ENCODE peak calls at places on chromosomes 11 and 22, in four cellular contexts. P is K562, O is HepG2, Z is GM12878. G is an unnamed sample.

GRCh38 chr11:22802861-22803260 is 26.7 kb downstream of the SVIP start:
- DNase-seq in P (no peak), O (peak; percentile 76), Z (no peak), G (no peak)

GRCh38 chr22:38267086-38267485 is 5.7 kb downstream of the TMEM184B start:
- DNase-seq in P (peak; percentile 32), O (no peak), Z (no peak), G (no peak)

GRCh38 chr11:66118847-66119246 is 48.8 kb downstream of the PACS1 start:
- DNase-seq in P (no peak), O (no peak), Z (no peak), G (no peak)

GRCh38 chr11:65651589-65652510 is 10.9 kb downstream of the RELA start:
- DNase-seq in P (peak; percentile 37), O (no peak), Z (no peak), G (no peak)

GRCh38 chr22:27349456-27349855 is 452.1 kb downstream of the MN1 start:
- DNase-seq in P (no peak), O (no peak), Z (no peak), G (no peak)

GRCh38 chr11:26665946-26666345 is 55.9 kb downstream of the SLC5A12 start:
- DNase-seq in P (no peak), O (no peak), Z (no peak), G (no peak)

GRCh38 chr11:78806214-78807004 is 231.7 kb upstream of the NARS2 start:
- DNase-seq in P (no peak), O (no peak), Z (no peak), G (no peak)

GRCh38 chr11:119705362-119705761 is 23.6 kb downstream of the NECTIN1 start:
- DNase-seq in P (no peak), O (no peak), Z (no peak), G (no peak)

GRCh38 chr22:17601031-17601430 is 27.5 kb downstream of the ATP6V1E1 start:
- DNase-seq in P (no peak), O (no peak), Z (no peak), G (no peak)

GRCh38 chr22:37581534-37581933 is 1.6 kb upstream of the LGALS2 start:
- DNase-seq in P (no peak), O (no peak), Z (no peak), G (no peak)

GRCh38 chr11:123454060-123454651 is 24.1 kb downstream of the GRAMD1B start:
- DNase-seq in P (no peak), O (no peak), Z (no peak), G (peak; percentile 81)

GRCh38 chr11:123458501-123458900 is 28.4 kb downstream of the GRAMD1B start:
- DNase-seq in P (no peak), O (no peak), Z (no peak), G (no peak)

GRCh38 chr11:123454796-123455195 is 24.7 kb downstream of the GRAMD1B start:
- DNase-seq in P (no peak), O (no peak), Z (no peak), G (no peak)

GRCh38 chr11:123460006-123460700 is 30.1 kb downstream of the GRAMD1B start:
- DNase-seq in P (no peak), O (no peak), Z (no peak), G (no peak)

GRCh38 chr11:123457187-123457770 is 27.2 kb downstream of the GRAMD1B start:
- DNase-seq in P (no peak), O (no peak), Z (no peak), G (no peak)
- TF ChIP-seq POLR2AphosphoS2 in P (no peak), O (no peak), Z (no peak), G (no peak)

DNA sequence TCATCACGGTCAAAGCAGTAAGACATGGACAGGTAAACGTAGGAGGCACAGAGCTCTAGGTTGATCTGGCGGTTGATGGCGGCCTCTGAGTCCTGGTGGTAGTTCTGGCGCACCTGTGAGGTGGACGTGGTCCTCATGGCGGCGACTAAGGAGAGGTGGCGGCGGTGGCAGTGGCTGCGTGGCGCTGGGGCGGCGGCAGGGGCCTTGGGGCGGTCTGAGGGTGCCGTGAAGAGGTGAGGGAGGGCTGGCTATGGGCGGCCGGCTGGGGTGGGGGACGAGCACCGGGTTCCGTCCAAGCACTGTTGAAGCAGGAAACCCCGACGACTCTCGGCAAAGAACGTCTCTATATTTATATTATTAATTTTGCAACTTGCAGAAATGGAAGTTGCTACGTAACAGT is 85.6 kb downstream of the RSF1 start:
- DNase-seq in P (no peak), O (no peak), Z (no peak), G (no peak)
- H3K9me3 ChIP-seq in P (peaks cover 4% of the 10 kb centered on the region), O (peaks cover 19% of the 10 kb centered on the region), Z (peaks cover 16% of the 10 kb centered on the region), G (peaks cover 16% of the 10 kb centered on the region)

GRCh38 chr11:59756845-59757244 is 1.7 kb downstream of the STX3 start:
- DNase-seq in P (peak; percentile 64), O (no peak), Z (no peak), G (peak; percentile 36)
- TF ChIP-seq POLR2AphosphoS2 in P (no peak), O (no peak), Z (no peak), G (no peak)

DNA sequence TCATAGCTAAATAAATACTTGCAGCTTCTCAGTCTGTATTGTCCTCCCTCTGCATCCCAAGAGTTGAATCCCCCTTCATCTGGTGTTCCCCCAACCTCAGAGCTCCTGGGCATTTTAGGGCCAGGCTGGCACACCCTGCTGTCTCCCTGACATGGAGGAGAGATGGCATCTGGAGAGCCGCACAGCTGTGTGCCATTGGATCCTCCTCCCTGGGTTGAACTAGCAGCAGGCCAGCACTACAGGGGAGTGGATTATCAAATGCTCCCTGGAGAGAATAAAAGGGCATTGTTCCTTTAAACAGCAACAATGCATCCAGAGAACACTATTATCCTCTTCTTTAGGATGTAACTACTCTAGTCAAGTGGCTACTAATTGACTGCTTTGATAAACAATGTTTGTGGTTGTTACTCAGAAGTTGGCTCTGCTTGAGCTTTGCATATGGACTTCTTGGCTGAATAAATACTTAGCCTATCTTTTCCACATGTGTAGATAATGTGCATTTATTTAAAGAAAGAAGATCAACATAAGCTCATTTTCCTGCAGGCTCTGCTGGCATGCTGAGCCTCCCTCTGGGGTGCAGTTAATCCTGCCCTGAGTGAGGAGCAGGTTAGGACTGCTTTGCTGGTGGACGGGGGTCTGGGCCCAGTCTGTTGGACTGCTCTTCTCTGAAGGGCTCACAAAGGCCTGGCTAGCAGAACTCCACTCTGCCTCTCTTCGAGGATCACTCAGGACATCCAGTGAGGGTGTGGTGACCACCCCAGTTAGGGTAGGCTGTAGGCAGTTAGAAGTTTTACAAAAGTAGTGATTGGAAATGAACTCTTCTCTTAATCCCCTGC is 897.2 kb downstream of the TBC1D22A start:
- DNase-seq in P (no peak), O (no peak), Z (no peak), G (no peak)
- H3K9me3 ChIP-seq in P (peaks cover 2% of the 10 kb centered on the region), O (peaks cover 76% of the 10 kb centered on the region), Z (no peaks in the 10 kb centered on the region), G (peaks cover 4% of the 10 kb centered on the region)

GRCh38 chr11:121929581-121929980 is 186.4 kb downstream of the BLID start:
- DNase-seq in P (no peak), O (peak; percentile 35), Z (no peak), G (no peak)
- TF ChIP-seq POLR2AphosphoS2 in P (no peak), O (no peak), Z (no peak), G (no peak)

GRCh38 chr11:50074161-50074560 is 41.5 kb downstream of the OR4C45 start:
- DNase-seq in P (no peak), O (no peak), Z (no peak), G (no peak)

GRCh38 chr11:50072226-50073112 is 39.8 kb downstream of the OR4C45 start:
- DNase-seq in P (no peak), O (no peak), Z (no peak), G (no peak)

GRCh38 chr11:50070389-50070788 is 37.7 kb downstream of the OR4C45 start:
- DNase-seq in P (no peak), O (no peak), Z (no peak), G (no peak)

GRCh38 chr11:50073113-50074105 is 40.7 kb downstream of the OR4C45 start:
- DNase-seq in P (no peak), O (no peak), Z (no peak), G (no peak)

GRCh38 chr11:50071584-50072225 is 39.0 kb downstream of the OR4C45 start:
- DNase-seq in P (no peak), O (no peak), Z (no peak), G (no peak)
- H3K9me3 ChIP-seq in P (no peaks in the 10 kb centered on the region), O (peaks cover 72% of the 10 kb centered on the region), Z (no peaks in the 10 kb centered on the region), G (no peaks in the 10 kb centered on the region)